ENCODE peak calls at places on chromosomes 2 and 18, in four cellular contexts. C is H9, K is IMR-90, P is H1. E is an unnamed sample.

GRCh38 chr2:180743412-180743811 is 237.0 kb upstream of the UBE2E3 start:
- DNase-seq in C (no peak), K (no peak), P (no peak), E (no peak)

GRCh38 chr2:191171291-191171690 is 20.5 kb upstream of the STAT4 start:
- DNase-seq in C (no peak), K (no peak), P (no peak), E (no peak)

GRCh38 chr18:79250236-79250993 is 145.3 kb upstream of the NFATC1 start:
- DNase-seq in C (no peak), K (no peak), P (no peak), E (no peak)

GRCh38 chr2:55048514-55048924 is 1.7 kb downstream of the RTN4 start:
- DNase-seq in C (no peak), K (peak; percentile 45), P (no peak), E (peak; percentile 61)

GRCh38 chr2:190786404-190787166 is 94.0 kb upstream of the GLS start:
- DNase-seq in C (no peak), K (no peak), P (no peak), E (no peak)

GRCh38 chr2:222239945-222240675 is 58.7 kb downstream of the PAX3 start:
- DNase-seq in C (peak; percentile 43), K (no peak), P (no peak), E (peak; percentile 62)

GRCh38 chr2:12397861-12398260 is 318.9 kb upstream of the TRIB2 start:
- DNase-seq in C (no peak), K (no peak), P (no peak), E (no peak)

GRCh38 chr2:182941939-182942338 is 75.5 kb upstream of the FRZB start:
- DNase-seq in C (no peak), K (peak; percentile 70), P (no peak), E (no peak)

GRCh38 chr2:27627963-27628766 is 647 bp downstream of the CCDC121 start:
- DNase-seq in C (no peak), K (peak; percentile 96), P (no peak), E (peak; percentile 77)

DNA sequence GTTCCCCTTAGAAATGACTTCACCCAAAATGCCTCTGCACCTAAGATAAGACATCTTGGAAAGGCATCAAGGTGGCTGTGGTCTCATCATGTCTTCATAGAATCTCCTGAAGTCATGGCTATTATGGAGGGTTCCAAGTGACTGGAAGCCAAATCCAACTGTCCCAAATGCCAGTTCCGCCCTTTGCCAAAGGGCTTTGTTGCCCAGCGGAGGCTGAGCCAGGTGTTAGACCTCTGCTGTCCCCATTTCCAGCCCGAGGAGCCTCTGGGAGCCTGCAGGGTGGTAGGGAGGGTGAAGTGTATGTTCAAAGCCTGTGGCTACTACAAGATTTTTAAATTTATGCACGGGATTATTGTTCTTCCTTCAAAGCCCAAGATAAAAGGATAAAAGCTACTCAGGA is 25.7 kb downstream of the RHOB start:
- DNase-seq in C (no peak), K (no peak), P (no peak), E (no peak)
- H2BK5ac ChIP-seq in C (no peak overlapping the region), K (no peak overlapping the region), P (no peak overlapping the region), E (no peak overlapping the region)

GRCh38 chr18:76751538-76751890 is 70.8 kb upstream of the ZNF236 start:
- DNase-seq in C (no peak), K (no peak), P (no peak), E (no peak)
- H4K5ac ChIP-seq in C (no peak overlapping the region), K (no peak overlapping the region), P (no peak overlapping the region), E (no peak overlapping the region)

DNA sequence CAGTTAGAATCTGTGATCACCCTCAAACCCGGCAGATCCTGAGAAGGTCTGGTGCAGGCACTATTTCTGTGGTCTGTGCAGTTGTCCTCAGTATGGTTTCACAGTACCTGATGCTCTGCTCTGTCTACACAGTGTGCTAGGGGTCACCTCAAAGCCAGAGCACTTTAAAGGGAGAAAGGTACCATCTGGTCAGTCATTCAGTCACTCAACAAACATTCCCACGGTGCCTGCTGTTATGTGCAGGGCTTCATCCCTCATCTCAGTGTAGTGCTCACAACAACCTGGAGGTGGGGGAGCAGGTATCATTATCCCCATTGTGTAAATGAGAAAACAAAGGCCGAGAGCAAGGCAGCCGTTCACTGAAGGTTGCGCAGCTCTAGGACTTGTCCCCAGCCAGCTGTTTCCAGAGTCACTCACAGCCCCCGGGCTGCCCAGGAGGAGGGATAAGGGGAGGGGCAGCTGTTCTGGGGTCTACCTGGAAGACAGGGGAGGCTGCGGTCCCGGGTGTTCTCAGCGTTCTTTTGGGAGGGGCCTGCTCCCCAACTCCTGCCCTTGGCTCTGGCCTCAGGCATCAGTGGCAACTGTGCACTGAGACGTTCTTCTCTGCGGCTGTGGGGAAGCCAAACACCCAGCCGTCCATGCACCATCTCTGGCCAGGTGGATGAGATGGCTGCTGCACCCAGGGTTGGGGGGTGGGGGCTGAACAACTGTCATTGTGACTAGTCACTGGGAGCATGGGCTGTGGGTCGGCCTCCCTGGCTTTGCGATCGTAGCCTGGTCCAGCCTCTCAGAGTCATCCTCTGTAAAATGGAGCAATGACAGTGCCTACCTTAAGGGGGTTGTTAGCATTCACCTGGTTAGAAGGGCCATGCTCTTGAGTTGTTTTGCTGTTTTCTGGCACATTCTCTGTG is 9.3 kb downstream of the INHBB start:
- DNase-seq in C (no peak), K (no peak), P (no peak), E (no peak)
- H2BK5ac ChIP-seq in C (no peak overlapping the region), K (no peak overlapping the region), P (no peak overlapping the region), E (no peak overlapping the region)

GRCh38 chr2:162172802-162173201 is 20.8 kb upstream of the GCG start:
- DNase-seq in C (no peak), K (no peak), P (no peak), E (no peak)
- H4K5ac ChIP-seq in C (no peak overlapping the region), K (no peak overlapping the region), P (no peak overlapping the region), E (no peak overlapping the region)

DNA sequence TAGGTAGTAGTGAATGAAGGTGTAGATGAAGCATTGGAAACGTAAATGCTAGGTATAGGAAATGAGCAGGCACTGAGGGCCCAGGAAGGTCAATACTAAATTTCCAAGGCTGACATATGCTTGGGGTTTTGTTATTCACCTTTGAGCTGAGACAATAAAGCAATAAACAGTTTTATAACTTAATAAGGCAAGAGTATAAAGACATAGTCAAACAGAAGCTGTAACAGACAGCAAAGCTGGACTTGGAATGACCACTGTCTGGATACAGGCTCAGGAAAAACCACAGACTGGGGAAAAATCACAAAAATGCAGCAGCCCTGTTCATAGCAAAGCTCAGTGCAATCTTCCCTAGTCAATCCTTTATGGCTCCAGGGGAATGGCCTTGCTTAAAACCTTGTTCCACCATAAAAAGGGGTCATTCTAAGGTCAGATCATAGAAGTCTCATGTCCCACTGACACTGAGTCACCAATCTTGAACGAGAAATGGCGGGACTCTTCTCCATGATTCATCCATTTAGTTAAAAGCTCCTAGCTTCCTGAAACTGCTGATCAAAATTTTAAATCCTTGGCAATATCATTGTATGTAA is 493.3 kb downstream of the CMPK2 start:
- DNase-seq in C (no peak), K (peak; percentile 73), P (no peak), E (no peak)
- H2BK5ac ChIP-seq in C (no peak overlapping the region), K (peak overlapping the region; percentile 60), P (no peak overlapping the region), E (no peak overlapping the region)